ENCODE peak calls at places on chromosome 19, in five cellular contexts. J, T, Z, H and B are unnamed samples.

GRCh38 chr19:58571575-58571947 is 1.6 kb downstream of the MZF1 start:
- DNase-seq in J (no peak), T (no peak), Z (no peak), H (no peak), B (no peak)

GRCh38 chr19:52739576-52739975 is 4.7 kb upstream of the ZNF611 start:
- DNase-seq in J (no peak), T (no peak), Z (no peak), H (no peak), B (no peak)

GRCh38 chr19:48491793-48492123 is 19.9 kb downstream of the LMTK3 start:
- DNase-seq in J (no peak), T (no peak), Z (no peak), H (no peak), B (no peak)

GRCh38 chr19:4208385-4209094 is 20.8 kb upstream of the EBI3 start:
- DNase-seq in J (no peak), T (peak), Z (no peak), H (peak), B (peak)

GRCh38 chr19:56132316-56132822 is 8.7 kb upstream of the ZNF444 start:
- DNase-seq in J (peak), T (peak), Z (no peak), H (no peak), B (no peak)

GRCh38 chr19:53013621-53014020 is at the start of gene ERVV-1:
- DNase-seq in J (no peak), T (no peak), Z (no peak), H (no peak), B (no peak)

GRCh38 chr19:4425531-4425930 is 23.1 kb downstream of the CHAF1A start:
- DNase-seq in J (peak), T (peak), Z (peak), H (no peak), B (no peak)

GRCh38 chr19:40445945-40446784 is 2.0 kb upstream of the SERTAD3 start:
- DNase-seq in J (no peak), T (peak), Z (no peak), H (peak), B (no peak)

GRCh38 chr19:35860818-35861639 is 4.3 kb downstream of the KIRREL2 start:
- DNase-seq in J (no peak), T (no peak), Z (no peak), H (no peak), B (no peak)

GRCh38 chr19:5218963-5219530 is 121.6 kb downstream of the PTPRS start:
- DNase-seq in J (no peak), T (no peak), Z (no peak), H (no peak), B (no peak)

GRCh38 chr19:46472592-46472991 is 1.2 kb upstream of the PNMA8A start:
- DNase-seq in J (no peak), T (no peak), Z (no peak), H (no peak), B (no peak)

GRCh38 chr19:8569066-8569761 is 8.0 kb downstream of the MYO1F start:
- DNase-seq in J (peak), T (peak), Z (peak), H (peak), B (no peak)

GRCh38 chr19:12000152-12000981 is 35.1 kb downstream of the ZNF433 start:
- DNase-seq in J (no peak), T (peak), Z (no peak), H (no peak), B (no peak)

GRCh38 chr19:57239982-57240310 is 486 bp upstream of the ZNF805 start:
- DNase-seq in J (no peak), T (no peak), Z (no peak), H (no peak), B (no peak)

GRCh38 chr19:42552086-42553065 is 24.1 kb upstream of the CEACAM1 start:
- DNase-seq in J (no peak), T (no peak), Z (no peak), H (no peak), B (no peak)

GRCh38 chr19:31545766-31546165 is 196.5 kb upstream of the TSHZ3 start:
- DNase-seq in J (no peak), T (no peak), Z (no peak), H (no peak), B (no peak)

GRCh38 chr19:51439021-51439465 is 19.2 kb downstream of the SIGLEC8 start:
- DNase-seq in J (no peak), T (peak), Z (no peak), H (no peak), B (no peak)

GRCh38 chr19:4523306-4524110 is 5.2 kb upstream of the PLIN4 start:
- DNase-seq in J (no peak), T (peak), Z (no peak), H (peak), B (peak)

GRCh38 chr19:44332145-44332544 is 24.3 kb downstream of the ZNF112 start:
- DNase-seq in J (no peak), T (no peak), Z (no peak), H (no peak), B (no peak)

GRCh38 chr19:48627865-48628314 is 8.6 kb downstream of the SPHK2 start:
- DNase-seq in J (no peak), T (no peak), Z (no peak), H (no peak), B (no peak)

GRCh38 chr19:33288666-33289065 is 13.7 kb downstream of the CEBPA start:
- DNase-seq in J (no peak), T (no peak), Z (no peak), H (no peak), B (no peak)
- TF ChIP-seq CTCF in J (no peak), T (no peak), Z (no peak), H (no peak), B (no peak)

DNA sequence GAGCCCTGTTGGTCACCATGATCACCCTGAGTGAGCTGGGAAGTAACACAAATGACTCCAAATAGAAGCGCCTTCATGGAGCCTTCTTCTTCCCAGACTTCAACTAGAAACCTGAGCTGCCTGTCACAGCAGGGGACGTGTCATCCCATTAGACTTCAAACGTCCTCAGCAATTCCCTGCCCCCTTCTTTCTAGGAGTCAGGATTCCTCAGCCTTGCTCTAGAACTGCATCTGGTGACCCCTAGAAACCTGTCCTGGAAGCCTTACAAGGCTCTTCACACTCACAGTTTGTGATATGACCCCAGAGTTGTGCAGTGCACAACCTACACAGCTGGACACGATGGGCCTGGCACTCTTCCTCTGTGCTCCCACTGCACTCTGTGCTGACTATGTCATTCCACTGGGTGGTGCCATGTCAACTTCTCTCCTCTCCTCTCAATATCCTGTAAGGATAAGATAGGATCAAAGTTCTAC is 23.6 kb upstream of the TTYH1 start:
- DNase-seq in J (no peak), T (no peak), Z (no peak), H (no peak), B (no peak)
- TF ChIP-seq CTCF in J (no peak), T (peak), Z (no peak), H (no peak), B (no peak)

GRCh38 chr19:39131255-39131755 is 5.7 kb downstream of the PAK4 start:
- DNase-seq in J (no peak), T (peak), Z (no peak), H (no peak), B (peak)
- TF ChIP-seq CTCF in J (no peak), T (no peak), Z (no peak), H (no peak), B (no peak)

GRCh38 chr19:16095071-16095571 is 16.6 kb upstream of the RAB8A start:
- DNase-seq in J (no peak), T (peak), Z (no peak), H (no peak), B (no peak)

GRCh38 chr19:16098416-16098768 is 13.3 kb upstream of the RAB8A start:
- DNase-seq in J (no peak), T (no peak), Z (no peak), H (no peak), B (no peak)

GRCh38 chr19:16098821-16099220 is 12.9 kb upstream of the RAB8A start:
- DNase-seq in J (no peak), T (peak), Z (no peak), H (no peak), B (no peak)

GRCh38 chr19:16094360-16095070 is 17.2 kb upstream of the RAB8A start:
- DNase-seq in J (no peak), T (peak), Z (no peak), H (no peak), B (no peak)

GRCh38 chr19:16096281-16096855 is 15.3 kb upstream of the RAB8A start:
- DNase-seq in J (no peak), T (peak), Z (no peak), H (no peak), B (peak)
- TF ChIP-seq CTCF in J (no peak), T (no peak), Z (no peak), H (no peak), B (no peak)

GRCh38 chr19:14430712-14431111 is 2.4 kb upstream of the PKN1 start:
- DNase-seq in J (no peak), T (no peak), Z (no peak), H (no peak), B (no peak)
- TF ChIP-seq CTCF in J (no peak), T (no peak), Z (no peak), H (no peak), B (no peak)

GRCh38 chr19:2578911-2579677 is 103.2 kb downstream of the GADD45B start:
- DNase-seq in J (peak), T (peak), Z (peak), H (peak), B (peak)
- TF ChIP-seq CTCF in J (peak), T (peak), Z (peak), H (peak), B (peak)